ENCODE peak calls at places on chromosomes 4 and X, in five cellular contexts. K, Z, W, B and J are unnamed samples.

GRCh38 chr4:77172336-77172735 is 15.3 kb downstream of the CCNG2 start:
- DNase-seq in K (no peak), Z (no peak), W (peak; percentile 95), B (no peak), J (peak; percentile 83)

GRCh38 chrX:17744896-17745523 is 7.7 kb downstream of the SCML1 start:
- DNase-seq in K (no peak), Z (no peak), W (no peak), B (no peak), J (peak; percentile 9)

GRCh38 chrX:47518105-47518504 is 35.1 kb upstream of the ZNF41 start:
- DNase-seq in K (no peak), Z (no peak), W (no peak), B (no peak), J (no peak)

GRCh38 chr4:139824882-139825522 is 159.4 kb downstream of the MGST2 start:
- DNase-seq in K (no peak), Z (no peak), W (no peak), B (peak; percentile 36), J (no peak)

GRCh38 chr4:54058171-54058570 is 6.2 kb downstream of the CHIC2 start:
- DNase-seq in K (no peak), Z (no peak), W (no peak), B (no peak), J (no peak)

GRCh38 chr4:162506253-162506652 is 342.5 kb upstream of the FSTL5 start:
- DNase-seq in K (no peak), Z (no peak), W (no peak), B (no peak), J (peak; percentile 26)

GRCh38 chr4:37365888-37366287 is 121.3 kb downstream of the NWD2 start:
- DNase-seq in K (no peak), Z (no peak), W (no peak), B (no peak), J (no peak)

GRCh38 chr4:183906736-183907651 is 1.9 kb downstream of the STOX2 start:
- DNase-seq in K (no peak), Z (peak; percentile 76), W (no peak), B (peak; percentile 72), J (peak; percentile 6)

GRCh38 chr4:41120297-41121217 is 93.8 kb downstream of the APBB2 start:
- DNase-seq in K (peak; percentile 71), Z (peak; percentile 79), W (peak; percentile 59), B (no peak), J (peak; percentile 92)

GRCh38 chr4:92172203-92172602 is 131.6 kb upstream of the GRID2 start:
- DNase-seq in K (no peak), Z (no peak), W (no peak), B (no peak), J (no peak)

GRCh38 chr4:184784628-184785257 is 41.0 kb downstream of the ACSL1 start:
- DNase-seq in K (no peak), Z (no peak), W (no peak), B (no peak), J (no peak)

GRCh38 chr4:145177511-145177905 is 2.9 kb downstream of the OTUD4 start:
- DNase-seq in K (peak; percentile 40), Z (no peak), W (peak; percentile 52), B (no peak), J (peak; percentile 58)

GRCh38 chrX:2672084-2672483 is 19.0 kb upstream of the CD99 start:
- DNase-seq in K (no peak), Z (no peak), W (no peak), B (no peak), J (no peak)

GRCh38 chr4:110025057-110025456 is 112.4 kb downstream of the EGF start:
- DNase-seq in K (no peak), Z (no peak), W (no peak), B (no peak), J (no peak)

GRCh38 chrX:2391869-2392606 is 108.7 kb downstream of the DHRSX start:
- DNase-seq in K (peak; percentile 81), Z (no peak), W (peak; percentile 82), B (no peak), J (no peak)

GRCh38 chr4:140092094-140092820 is 61.7 kb downstream of the MAML3 start:
- DNase-seq in K (peak; percentile 35), Z (peak; percentile 73), W (no peak), B (peak; percentile 96), J (peak; percentile 94)

GRCh38 chr4:54986095-54986846 is 139.1 kb downstream of the KDR start:
- DNase-seq in K (no peak), Z (no peak), W (no peak), B (peak; percentile 63), J (no peak)

GRCh38 chrX:152575331-152575730 is 62.4 kb upstream of the GABRQ start:
- DNase-seq in K (no peak), Z (no peak), W (no peak), B (no peak), J (no peak)

GRCh38 chrX:121106484-121107235 is 59.2 kb downstream of the GLUD2 start:
- DNase-seq in K (no peak), Z (no peak), W (no peak), B (no peak), J (no peak)

GRCh38 chrX:40074959-40075332 is 22.8 kb downstream of the BCOR start:
- DNase-seq in K (no peak), Z (no peak), W (no peak), B (no peak), J (no peak)

GRCh38 chrX:55451125-55451524 is 802 bp upstream of the MAGEH1 start:
- DNase-seq in K (no peak), Z (no peak), W (no peak), B (no peak), J (peak; percentile 0)

GRCh38 chrX:48715876-48716502 is 19.5 kb downstream of the SUV39H1 start:
- DNase-seq in K (no peak), Z (no peak), W (peak; percentile 4), B (no peak), J (no peak)

GRCh38 chr4:114093221-114093715 is 113.8 kb upstream of the ARSJ start:
- DNase-seq in K (no peak), Z (no peak), W (no peak), B (no peak), J (no peak)

GRCh38 chrX:104488811-104489210 is 77.2 kb upstream of the IL1RAPL2 start:
- DNase-seq in K (no peak), Z (no peak), W (no peak), B (no peak), J (no peak)

GRCh38 chr4:53914313-53915016 is 149.9 kb downstream of the CHIC2 start:
- DNase-seq in K (no peak), Z (no peak), W (peak; percentile 96), B (no peak), J (peak; percentile 78)

GRCh38 chr4:184347251-184348239 is 126.8 kb downstream of the IRF2 start:
- DNase-seq in K (peak; percentile 92), Z (no peak), W (peak; percentile 68), B (peak; percentile 89), J (peak; percentile 68)

GRCh38 chr4:22959483-22959882 is 266.7 kb downstream of the GBA3 start:
- DNase-seq in K (no peak), Z (no peak), W (no peak), B (no peak), J (no peak)

GRCh38 chr4:22962186-22962786 is 269.5 kb downstream of the GBA3 start:
- DNase-seq in K (no peak), Z (no peak), W (peak; percentile 4), B (peak; percentile 57), J (peak; percentile 30)

GRCh38 chr4:22957774-22958173 is 265.0 kb downstream of the GBA3 start:
- DNase-seq in K (no peak), Z (no peak), W (no peak), B (no peak), J (no peak)
- H3K4me1 ChIP-seq in K (no peaks in the 10 kb centered on the region), Z (no peaks in the 10 kb centered on the region), W (no peaks in the 10 kb centered on the region), B (no peaks in the 10 kb centered on the region), J (no peaks in the 10 kb centered on the region)

GRCh38 chr4:16165931-16166330 is 60.3 kb downstream of the TAPT1 start:
- DNase-seq in K (no peak), Z (no peak), W (no peak), B (no peak), J (no peak)

GRCh38 chr4:16168710-16169388 is 57.4 kb downstream of the TAPT1 start:
- DNase-seq in K (no peak), Z (no peak), W (no peak), B (no peak), J (no peak)

GRCh38 chr4:16171831-16172230 is 54.4 kb downstream of the TAPT1 start:
- DNase-seq in K (no peak), Z (no peak), W (no peak), B (no peak), J (no peak)

GRCh38 chr4:16168144-16168543 is 58.1 kb downstream of the TAPT1 start:
- DNase-seq in K (no peak), Z (no peak), W (no peak), B (no peak), J (no peak)

GRCh38 chr4:16169491-16169890 is 56.8 kb downstream of the TAPT1 start:
- DNase-seq in K (no peak), Z (no peak), W (no peak), B (no peak), J (peak; percentile 28)
- H3K36me3 ChIP-seq in K (peaks cover 71% of the 10 kb centered on the region), Z (peaks cover 33% of the 10 kb centered on the region), W (peaks cover 19% of the 10 kb centered on the region), B (peaks cover 6% of the 10 kb centered on the region), J (peaks cover 18% of the 10 kb centered on the region)

DNA sequence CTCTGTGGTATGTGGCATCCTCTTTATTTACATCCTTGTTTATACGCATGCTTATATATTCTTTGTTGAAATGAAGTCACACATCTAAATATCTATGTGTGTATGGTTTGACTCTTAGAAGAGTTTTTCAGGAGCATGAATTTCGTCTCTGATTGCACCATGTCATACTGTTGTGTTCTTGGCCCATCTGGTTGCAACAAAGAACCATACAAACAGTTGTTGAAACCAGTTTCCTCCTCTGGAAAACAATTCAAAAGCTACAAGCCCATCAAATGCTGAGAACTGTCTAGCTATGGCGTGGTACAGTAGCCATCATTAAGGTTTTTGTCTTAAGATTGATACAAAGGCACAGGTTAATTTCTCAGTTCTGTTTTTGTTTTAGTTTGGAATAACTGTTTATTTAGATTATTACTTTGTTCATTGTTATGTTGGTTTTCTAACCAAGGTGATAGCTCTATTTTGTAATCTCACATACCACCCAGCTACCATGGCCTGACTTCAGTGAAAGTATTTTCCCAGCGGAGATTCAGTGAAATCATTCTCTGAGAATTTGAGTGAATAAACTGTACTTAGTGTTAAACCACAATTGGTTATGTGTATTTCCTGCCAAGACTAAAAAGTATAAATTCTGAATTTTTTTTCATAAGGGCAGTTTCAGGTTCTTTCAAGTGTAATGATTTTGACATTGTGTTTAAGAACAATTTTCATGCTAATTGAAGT is 91.0 kb downstream of the ARHGAP24 start:
- DNase-seq in K (no peak), Z (no peak), W (no peak), B (no peak), J (peak; percentile 60)
- H3K27ac ChIP-seq in K (no peak overlapping the region), Z (no peak overlapping the region), W (no peak overlapping the region), B (no peak overlapping the region), J (no peak overlapping the region)

DNA sequence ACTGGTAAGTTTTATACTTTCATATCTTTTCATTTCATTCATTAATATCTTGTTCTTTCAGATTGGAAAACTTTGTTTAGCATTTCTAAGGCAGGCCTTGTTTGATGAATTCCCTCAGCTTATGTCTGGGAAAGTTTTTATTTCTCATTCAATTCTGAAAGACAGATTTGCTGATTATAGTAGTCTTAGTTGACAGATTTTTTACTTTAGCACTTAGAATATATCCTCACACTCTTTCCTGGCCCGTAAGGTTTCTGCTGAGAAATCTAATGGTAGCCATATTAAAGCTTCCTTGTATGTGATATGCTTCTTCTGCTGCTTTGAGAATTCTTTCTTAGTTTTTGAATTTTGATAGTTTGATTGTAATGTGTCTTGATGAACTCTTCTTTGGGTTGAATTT is 296.6 kb downstream of the CHIC1 start:
- DNase-seq in K (no peak), Z (no peak), W (no peak), B (no peak), J (no peak)
- H3K4me1 ChIP-seq in K (no peaks in the 10 kb centered on the region), Z (no peaks in the 10 kb centered on the region), W (no peaks in the 10 kb centered on the region), B (no peaks in the 10 kb centered on the region), J (no peaks in the 10 kb centered on the region)